ENCODE peak calls at places on chromosomes 13 and 19, in ten cellular contexts. Z is CD8-positive, alpha-beta T cell; I is A673; S is tibial nerve; G is PC-3; F is dorsolateral prefrontal cortex; B is breast epithelium; W is IMR-90; U is mammary epithelial cell; A is neural progenitor cell. T is an unnamed sample.

GRCh38 chr13:41970022-41970421 is 9.1 kb upstream of the VWA8 start:
- DNase-seq in Z (no peak), I (no peak), S (no peak), G (no peak), F (no peak), B (no peak), W (no peak), U (no peak), A (no peak), T (no peak)

GRCh38 chr13:93045836-93046235 is 180.8 kb upstream of the GPC6 start:
- DNase-seq in Z (no peak), I (no peak), S (no peak), G (no peak), F (no peak), B (no peak), W (peak; percentile 58), U (no peak), A (no peak), T (peak; percentile 28)

GRCh38 chr19:10518444-10519361 is 1.5 kb upstream of the S1PR5 start:
- DNase-seq in Z (no peak), I (no peak), S (no peak), G (no peak), F (no peak), B (no peak), W (no peak), U (no peak), A (peak; percentile 23), T (no peak)

GRCh38 chr19:5349041-5349440 is 8.4 kb upstream of the PTPRS start:
- DNase-seq in Z (no peak), I (peak; percentile 63), S (no peak), G (peak; percentile 40), F (no peak), B (no peak), W (no peak), U (no peak), A (peak; percentile 57), T (no peak)

GRCh38 chr13:97109256-97109655 is 112.9 kb upstream of the MBNL2 start:
- DNase-seq in Z (no peak), I (no peak), S (no peak), G (no peak), F (no peak), B (no peak), W (no peak), U (no peak), A (no peak), T (no peak)

GRCh38 chr13:79450110-79450509 is 30.8 kb upstream of the NDFIP2 start:
- DNase-seq in Z (no peak), I (no peak), S (no peak), G (no peak), F (no peak), B (no peak), W (no peak), U (no peak), A (no peak), T (no peak)

GRCh38 chr13:98279473-98280175 is 102.6 kb upstream of the RNF113B start:
- DNase-seq in Z (no peak), I (no peak), S (no peak), G (no peak), F (no peak), B (no peak), W (no peak), U (no peak), A (no peak), T (no peak)

GRCh38 chr13:110150384-110151091 is 156.4 kb downstream of the COL4A1 start:
- DNase-seq in Z (no peak), I (no peak), S (no peak), G (peak; percentile 27), F (no peak), B (no peak), W (peak; percentile 62), U (no peak), A (no peak), T (no peak)

GRCh38 chr19:13165091-13165997 is 15.1 kb downstream of the IER2 start:
- DNase-seq in Z (no peak), I (peak; percentile 79), S (no peak), G (peak; percentile 75), F (no peak), B (no peak), W (no peak), U (no peak), A (peak; percentile 40), T (no peak)

GRCh38 chr13:31765441-31765840 is 26.1 kb downstream of the RXFP2 start:
- DNase-seq in Z (no peak), I (no peak), S (no peak), G (no peak), F (no peak), B (no peak), W (peak; percentile 89), U (peak; percentile 56), A (no peak), T (peak; percentile 88)

GRCh38 chr13:111533900-111534645 is 213.6 kb downstream of the TEX29 start:
- DNase-seq in Z (no peak), I (no peak), S (no peak), G (no peak), F (no peak), B (no peak), W (no peak), U (no peak), A (no peak), T (no peak)

GRCh38 chr13:51581148-51581820 is 3.0 kb upstream of the WDFY2 start:
- DNase-seq in Z (no peak), I (no peak), S (no peak), G (no peak), F (no peak), B (no peak), W (no peak), U (no peak), A (no peak), T (no peak)

GRCh38 chr19:42397315-42398166 is 7.4 kb upstream of the CNFN start:
- DNase-seq in Z (no peak), I (no peak), S (no peak), G (no peak), F (no peak), B (peak; percentile 25), W (no peak), U (no peak), A (no peak), T (no peak)

GRCh38 chr13:75685239-75685697 is 49.1 kb downstream of the LMO7 start:
- DNase-seq in Z (no peak), I (peak; percentile 56), S (no peak), G (peak; percentile 71), F (no peak), B (peak; percentile 76), W (peak; percentile 91), U (peak; percentile 89), A (peak; percentile 49), T (peak; percentile 80)

GRCh38 chr13:98462946-98463345 is 114.0 kb downstream of the STK24 start:
- DNase-seq in Z (no peak), I (no peak), S (no peak), G (no peak), F (no peak), B (no peak), W (no peak), U (no peak), A (no peak), T (no peak)

GRCh38 chr13:87234981-87235380 is 436.2 kb upstream of the SLITRK5 start:
- DNase-seq in Z (no peak), I (no peak), S (no peak), G (peak; percentile 60), F (no peak), B (no peak), W (peak; percentile 64), U (peak; percentile 40), A (no peak), T (peak; percentile 59)

GRCh38 chr13:103514188-103514587 is 448.0 kb upstream of the SLC10A2 start:
- DNase-seq in Z (no peak), I (no peak), S (no peak), G (no peak), F (no peak), B (no peak), W (no peak), U (no peak), A (no peak), T (no peak)

GRCh38 chr19:6446452-6446851 is 12.9 kb upstream of the SLC25A41 start:
- DNase-seq in Z (no peak), I (no peak), S (no peak), G (no peak), F (no peak), B (no peak), W (no peak), U (no peak), A (no peak), T (no peak)

DNA sequence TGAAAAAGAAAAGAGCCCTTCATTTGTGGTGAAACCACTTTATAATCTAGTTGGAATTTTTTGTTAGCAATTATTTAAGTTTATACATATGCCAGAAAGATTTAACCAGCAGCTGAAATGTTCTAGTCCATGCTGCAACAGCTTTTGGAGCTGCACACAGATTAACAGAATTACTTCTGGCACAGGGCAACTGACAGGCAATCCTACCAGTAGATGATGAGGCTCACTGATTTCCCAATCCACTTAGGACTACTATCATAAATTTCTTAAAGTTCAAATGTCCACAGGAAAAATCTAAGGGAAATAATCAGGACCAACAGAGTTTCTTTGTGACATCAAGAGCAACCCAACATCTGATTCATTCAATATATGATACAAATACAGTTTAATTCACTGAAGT is 78.8 kb downstream of the CRYL1 start:
- DNase-seq in Z (no peak), I (no peak), S (no peak), G (no peak), F (no peak), B (no peak), W (no peak), U (no peak), A (no peak), T (no peak)
- H3K4me3 ChIP-seq in Z (no peak overlapping the region), I (no peak overlapping the region), S (no peak overlapping the region), G (no peak overlapping the region), F (no peak overlapping the region), B (no peak overlapping the region), W (no peak overlapping the region), U (no peak overlapping the region), A (no peak overlapping the region), T (no peak overlapping the region)

GRCh38 chr13:48448963-48449614 is 36.2 kb upstream of the LPAR6 start:
- DNase-seq in Z (no peak), I (peak; percentile 39), S (no peak), G (peak; percentile 78), F (no peak), B (no peak), W (peak; percentile 80), U (peak; percentile 52), A (no peak), T (no peak)
- H3K27ac ChIP-seq in Z (no peak overlapping the region), I (no peak overlapping the region), S (peak overlapping the region; percentile 57), G (peak overlapping the region; percentile 68), F (peak overlapping the region; percentile 28), B (no peak overlapping the region), W (peak overlapping the region; percentile 92), U (peak overlapping the region; percentile 45), A (no peak overlapping the region), T (no peak overlapping the region)

DNA sequence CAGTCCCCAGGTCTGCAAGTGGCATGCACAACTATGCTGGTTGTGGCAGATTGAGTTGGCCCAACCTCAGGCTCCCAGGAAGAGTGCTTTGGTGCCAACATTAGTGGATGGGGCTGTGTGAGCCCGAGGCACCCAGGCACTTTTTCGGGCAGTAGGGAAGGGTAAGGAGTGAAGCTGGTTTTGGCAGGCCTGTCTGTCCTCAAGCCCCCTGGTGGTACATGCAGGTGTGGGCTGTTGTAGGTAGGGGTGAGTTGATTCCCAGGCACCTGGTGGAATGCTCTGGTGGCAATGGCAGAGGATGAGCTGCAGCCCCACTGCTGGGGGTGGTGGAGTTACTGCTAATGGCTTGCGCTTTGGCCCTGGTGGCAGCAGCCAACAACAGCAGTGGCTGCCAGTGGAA is 723.7 kb upstream of the SLITRK1 start:
- DNase-seq in Z (no peak), I (no peak), S (no peak), G (no peak), F (no peak), B (no peak), W (no peak), U (no peak), A (no peak), T (no peak)
- TF ChIP-seq CTCF in Z (no peak), I (no peak), S (no peak), G (peak; percentile 9), F (no peak), B (no peak), W (no peak), U (peak; percentile 5), A (no peak), T (peak; percentile 20)

GRCh38 chr19:38544569-38545315 is 73.0 kb downstream of the MAP4K1 start:
- DNase-seq in Z (no peak), I (no peak), S (no peak), G (no peak), F (no peak), B (no peak), W (peak; percentile 5), U (no peak), A (peak; percentile 64), T (no peak)
- H3K4me3 ChIP-seq in Z (no peak overlapping the region), I (peak overlapping the region; percentile 39), S (no peak overlapping the region), G (no peak overlapping the region), F (peak overlapping the region; percentile 51), B (peak overlapping the region; percentile 26), W (no peak overlapping the region), U (peak overlapping the region; percentile 10), A (no peak overlapping the region), T (no peak overlapping the region)